ENCODE peak calls at places on chromosomes 11 and 22, in six cellular contexts. P is HepG2, E is GM12892, W is SK-N-SH, M is GM12878, C is H1. Z is an unnamed sample.

GRCh38 chr22:30582788-30583575 is 8.5 kb upstream of the GAL3ST1 start:
- DNase-seq in P (no peak), E (no peak), W (no peak), M (no peak), C (no peak), Z (no peak)

GRCh38 chr11:105181100-105181499 is 41.5 kb upstream of the CARD18 start:
- DNase-seq in P (no peak), E (no peak), W (no peak), M (no peak), C (no peak), Z (no peak)

GRCh38 chr11:69251639-69252493 is 42.1 kb upstream of the MYEOV start:
- DNase-seq in P (peak), E (no peak), W (no peak), M (no peak), C (no peak), Z (no peak)

GRCh38 chr22:37505989-37506388 is 13.2 kb downstream of the CARD10 start:
- DNase-seq in P (no peak), E (no peak), W (no peak), M (no peak), C (no peak), Z (no peak)

GRCh38 chr22:32995335-32995734 is 62.8 kb downstream of the SYN3 start:
- DNase-seq in P (no peak), E (no peak), W (no peak), M (no peak), C (no peak), Z (no peak)

GRCh38 chr22:47407626-47408025 is 645.2 kb downstream of the TBC1D22A start:
- DNase-seq in P (no peak), E (no peak), W (no peak), M (no peak), C (no peak), Z (no peak)

GRCh38 chr11:122170815-122171475 is 54.9 kb upstream of the BLID start:
- DNase-seq in P (no peak), E (no peak), W (no peak), M (no peak), C (no peak), Z (no peak)

GRCh38 chr22:46008291-46008690 is 31.3 kb upstream of the WNT7B start:
- DNase-seq in P (no peak), E (no peak), W (peak), M (no peak), C (no peak), Z (no peak)

GRCh38 chr11:66725646-66726045 is 3.4 kb downstream of the SPTBN2 start:
- DNase-seq in P (no peak), E (no peak), W (no peak), M (no peak), C (no peak), Z (no peak)

GRCh38 chr11:63427971-63428508 is 58.5 kb downstream of the SLC22A9 start:
- DNase-seq in P (peak), E (no peak), W (no peak), M (no peak), C (peak), Z (no peak)
- TF ChIP-seq TAF1 in P (no peak), E (no peak), W (no peak), M (no peak), C (no peak), Z (no peak)

DNA sequence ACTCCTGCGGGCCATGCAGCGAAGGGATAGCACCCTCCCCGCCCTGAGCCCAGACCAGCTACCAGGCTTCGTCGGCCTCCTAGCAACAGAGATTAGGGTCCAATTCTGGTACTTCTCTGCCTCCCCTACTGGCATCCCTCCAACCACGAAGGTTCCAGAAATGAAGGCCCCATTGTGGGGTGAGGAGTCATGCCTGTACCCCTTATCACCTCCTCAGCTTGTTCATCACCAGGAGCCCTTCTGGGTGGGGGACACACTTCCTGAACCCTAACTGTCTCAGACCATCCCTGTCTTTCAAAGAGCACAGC is 1.8 kb downstream of the PHLDA2 start:
- DNase-seq in P (no peak), E (no peak), W (no peak), M (no peak), C (no peak), Z (no peak)
- TF ChIP-seq TAF1 in P (no peak), E (no peak), W (no peak), M (no peak), C (no peak), Z (no peak)

GRCh38 chr11:126155402-126156187 is 55.9 kb downstream of the RPUSD4 start:
- DNase-seq in P (no peak), E (no peak), W (no peak), M (no peak), C (no peak), Z (no peak)

GRCh38 chr11:126153006-126153405 is 58.4 kb downstream of the RPUSD4 start:
- DNase-seq in P (no peak), E (no peak), W (no peak), M (no peak), C (no peak), Z (no peak)

GRCh38 chr11:126152152-126152551 is 59.3 kb downstream of the RPUSD4 start:
- DNase-seq in P (no peak), E (no peak), W (no peak), M (no peak), C (no peak), Z (no peak)

GRCh38 chr11:126152586-126152985 is 58.9 kb downstream of the RPUSD4 start:
- DNase-seq in P (no peak), E (no peak), W (no peak), M (no peak), C (no peak), Z (no peak)

DNA sequence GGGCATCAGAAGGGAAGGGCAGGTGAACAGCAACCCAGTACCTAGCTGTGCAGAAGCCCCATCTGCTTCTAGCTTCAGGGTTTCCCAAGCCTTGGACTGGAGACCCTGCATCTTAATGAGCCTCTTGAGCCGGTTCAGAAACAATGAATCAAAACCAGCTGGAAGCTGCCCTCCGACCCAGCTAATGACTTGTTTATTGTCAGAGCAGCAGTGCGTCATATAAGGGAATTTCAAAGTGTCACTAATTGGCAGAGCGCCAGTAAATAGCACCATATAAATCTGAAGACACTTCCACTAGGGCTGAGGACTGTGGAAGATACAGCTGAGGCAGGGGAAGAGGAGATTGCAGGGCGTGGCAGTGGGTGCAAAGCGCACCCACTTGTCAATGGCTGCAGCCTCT is 57.5 kb downstream of the RPUSD4 start:
- DNase-seq in P (no peak), E (no peak), W (no peak), M (no peak), C (no peak), Z (no peak)
- TF ChIP-seq TAF1 in P (no peak), E (no peak), W (no peak), M (no peak), C (no peak), Z (no peak)

GRCh38 chr11:44538375-44539054 is 26.9 kb upstream of the CD82 start:
- DNase-seq in P (peak), E (peak), W (peak), M (no peak), C (peak), Z (peak)

GRCh38 chr11:44534215-44534711 is 31.2 kb upstream of the CD82 start:
- DNase-seq in P (no peak), E (no peak), W (no peak), M (no peak), C (no peak), Z (no peak)

GRCh38 chr11:44537679-44538078 is 27.8 kb upstream of the CD82 start:
- DNase-seq in P (no peak), E (no peak), W (peak), M (no peak), C (no peak), Z (no peak)

GRCh38 chr11:44535201-44535980 is 30.1 kb upstream of the CD82 start:
- DNase-seq in P (no peak), E (no peak), W (no peak), M (no peak), C (no peak), Z (no peak)

GRCh38 chr11:44536779-44537516 is 28.5 kb upstream of the CD82 start:
- DNase-seq in P (no peak), E (no peak), W (peak), M (no peak), C (no peak), Z (no peak)
- TF ChIP-seq TAF1 in P (no peak), E (no peak), W (no peak), M (no peak), C (no peak), Z (no peak)